ENCODE peak calls at places on chromosomes 4 and X, in ten cellular contexts. N, B, Q, Y, M, O, I, L, R and G are unnamed samples.

GRCh38 chr4:40038972-40039371 is 17.7 kb upstream of the N4BP2 start:
- DNase-seq in Y (no peak), B (no peak), Q (no peak), R (peak; percentile 18), L (no peak), I (no peak), O (no peak), M (no peak), N (peak; percentile 44), G (no peak)

GRCh38 chrX:112642349-112642748 is 37.4 kb downstream of the LHFPL1 start:
- DNase-seq in O (peak; percentile 21), B (no peak), Q (no peak), Y (peak; percentile 18), R (peak; percentile 38), N (peak; percentile 34), M (peak; percentile 29), I (no peak), L (peak; percentile 0), G (peak; percentile 10)

GRCh38 chr4:6782147-6782845 is at the start of gene KIAA0232:
- DNase-seq in Y (peak; percentile 94), N (peak; percentile 93), Q (peak; percentile 78), I (peak; percentile 82), R (peak; percentile 87), O (peak; percentile 92), L (peak; percentile 88), B (peak; percentile 91), M (peak; percentile 91), G (peak; percentile 96)

GRCh38 chr4:46839128-46839527 is 69.9 kb downstream of the COX7B2 start:
- DNase-seq in O (no peak), R (no peak), M (no peak), Q (no peak), N (no peak), B (no peak), I (no peak), L (no peak), Y (no peak), G (no peak)

GRCh38 chr4:140839396-140839795 is 83.2 kb upstream of the TBC1D9 start:
- DNase-seq in Y (no peak), O (no peak), M (no peak), B (no peak), I (no peak), L (no peak), Q (no peak), R (no peak), N (peak; percentile 6), G (no peak)

GRCh38 chr4:71639380-71639779 is 144.5 kb downstream of the GC start:
- DNase-seq in Q (no peak), O (no peak), M (no peak), L (no peak), R (no peak), Y (no peak), B (no peak), N (no peak), I (no peak), G (no peak)

GRCh38 chrX:129932137-129932791 is 26.3 kb downstream of the UTP14A start:
- DNase-seq in B (peak; percentile 72), M (peak; percentile 72), O (peak; percentile 88), R (peak; percentile 67), L (peak; percentile 80), N (peak; percentile 89), Q (peak; percentile 26), Y (peak; percentile 91), I (peak; percentile 67), G (peak; percentile 88)

GRCh38 chrX:103716967-103717366 is 6.3 kb downstream of the TMEM31 start:
- DNase-seq in Y (no peak), M (no peak), Q (no peak), L (no peak), R (peak; percentile 28), I (no peak), O (no peak), B (no peak), N (peak; percentile 87), G (no peak)

GRCh38 chr4:79334783-79335182 is 8.9 kb upstream of the NAA11 start:
- DNase-seq in Y (no peak), L (no peak), B (no peak), Q (no peak), M (no peak), N (no peak), I (no peak), O (no peak), R (no peak), G (no peak)

GRCh38 chrX:136963973-136964372 is 69.8 kb downstream of the GPR101 start:
- DNase-seq in Y (no peak), M (no peak), Q (no peak), I (no peak), N (no peak), B (no peak), O (no peak), R (no peak), L (no peak), G (no peak)

GRCh38 chr4:84497220-84497834 is 1.8 kb downstream of the NKX6-1 start:
- DNase-seq in M (no peak), Y (peak; percentile 18), B (no peak), Q (no peak), R (no peak), N (no peak), L (no peak), I (no peak), O (peak; percentile 51), G (no peak)

GRCh38 chr4:121696140-121696640 is 590 bp downstream of the ANXA5 start:
- DNase-seq in N (peak; percentile 73), M (peak; percentile 14), Y (peak; percentile 86), Q (peak; percentile 37), R (peak; percentile 88), L (peak; percentile 57), O (peak; percentile 13), B (peak; percentile 25), I (peak; percentile 33), G (peak; percentile 33)

GRCh38 chrX:41734530-41734929 is 10.5 kb downstream of the GPR82 start:
- DNase-seq in L (peak; percentile 0), I (no peak), Y (no peak), N (peak; percentile 19), Q (no peak), R (no peak), O (peak; percentile 37), M (no peak), B (no peak), G (no peak)

GRCh38 chr4:182554736-182555135 is 311.5 kb downstream of the TENM3 start:
- DNase-seq in B (no peak), O (no peak), I (no peak), M (no peak), L (no peak), N (peak; percentile 56), R (no peak), Q (no peak), Y (no peak), G (no peak)

GRCh38 chr4:185399466-185399865 is 2.8 kb downstream of the ANKRD37 start:
- DNase-seq in N (no peak), I (no peak), L (no peak), R (no peak), Q (no peak), M (no peak), O (no peak), Y (no peak), B (no peak), G (no peak)

GRCh38 chr4:170323623-170324022 is 233.9 kb upstream of the AADAT start:
- DNase-seq in O (no peak), B (no peak), Q (no peak), M (no peak), L (no peak), N (no peak), R (no peak), Y (no peak), I (no peak), G (no peak)

GRCh38 chr4:79653871-79654270 is 245.8 kb upstream of the GK2 start:
- DNase-seq in B (no peak), I (no peak), L (no peak), O (no peak), N (no peak), Y (no peak), M (no peak), Q (no peak), R (no peak), G (no peak)

GRCh38 chr4:186018261-186018660 is 50.7 kb upstream of the TLR3 start:
- DNase-seq in N (no peak), R (no peak), M (no peak), O (no peak), I (no peak), B (no peak), L (no peak), Y (no peak), Q (no peak), G (no peak)

GRCh38 chr4:151014521-151015457 is at the start of gene LRBA:
- DNase-seq in L (peak; percentile 62), B (peak; percentile 78), N (peak; percentile 39), Y (peak; percentile 76), R (no peak), O (peak; percentile 78), Q (peak; percentile 56), M (peak; percentile 83), I (peak; percentile 75), G (peak; percentile 25)

GRCh38 chr4:99321241-99322191 is at the start of gene ADH1B:
- DNase-seq in Y (no peak), Q (no peak), O (no peak), N (no peak), I (no peak), L (no peak), R (no peak), M (no peak), B (no peak), G (no peak)

GRCh38 chr4:6114181-6114580 is 86.2 kb downstream of the JAKMIP1 start:
- DNase-seq in L (no peak), B (no peak), Y (no peak), M (no peak), N (no peak), I (no peak), Q (no peak), R (no peak), O (no peak), G (no peak)

GRCh38 chrX:49186125-49187027 is at the start of gene PRICKLE3:
- DNase-seq in M (peak; percentile 80), N (peak; percentile 46), I (peak; percentile 66), Y (peak; percentile 89), Q (peak; percentile 26), L (peak; percentile 29), O (no peak), B (peak; percentile 67), R (no peak), G (peak; percentile 66)

GRCh38 chr4:27973056-27973455 is 1112.4 kb downstream of the STIM2 start:
- DNase-seq in I (no peak), Q (no peak), N (peak; percentile 65), R (no peak), B (no peak), M (no peak), O (no peak), Y (no peak), L (no peak), G (no peak)

GRCh38 chr4:34261799-34262314 is 1982.5 kb downstream of the ARAP2 start:
- DNase-seq in R (no peak), O (no peak), Y (no peak), Q (no peak), L (no peak), M (no peak), N (no peak), I (no peak), B (no peak), G (no peak)